ENCODE peak calls at places on chromosome 14, in ten cellular contexts. I, K, F, D, T, H, L, G, S and V are unnamed samples. For H3K27me3, the result is how much of the 10 kb centered on the place peaks cover.

GRCh38 chr14:22900088-22900799 is 17.2 kb downstream of the REM2 start:
- DNase-seq in T (no peak), K (no peak), S (no peak), D (no peak), F (peak), H (peak), G (peak), L (no peak), I (peak), V (peak)

GRCh38 chr14:81452341-81452740 is 52.2 kb upstream of the STON2 start:
- DNase-seq in D (no peak), T (no peak), S (no peak), F (no peak), G (no peak), L (no peak), H (no peak), K (no peak), I (no peak), V (no peak)

GRCh38 chr14:31268216-31268615 is 60.6 kb upstream of the HECTD1 start:
- DNase-seq in F (no peak), G (no peak), L (no peak), T (no peak), S (no peak), D (no peak), I (no peak), H (no peak), K (no peak), V (no peak)

GRCh38 chr14:68682166-68683103 is 110.4 kb downstream of the ZFP36L1 start:
- DNase-seq in D (no peak), I (peak), H (peak), L (no peak), S (no peak), F (no peak), T (no peak), G (no peak), K (no peak), V (no peak)

GRCh38 chr14:99055816-99056215 is 216.2 kb downstream of the BCL11B start:
- DNase-seq in F (no peak), S (peak), L (no peak), H (no peak), G (no peak), I (no peak), K (no peak), D (no peak), T (no peak), V (no peak)

GRCh38 chr14:104316121-104316722 is 177.8 kb downstream of the KIF26A start:
- DNase-seq in L (peak), T (no peak), I (no peak), K (peak), S (no peak), D (no peak), F (no peak), G (no peak), H (no peak), V (no peak)

GRCh38 chr14:42673963-42674362 is 1067.3 kb downstream of the LRFN5 start:
- DNase-seq in F (no peak), D (no peak), K (no peak), T (no peak), H (no peak), G (no peak), L (no peak), I (no peak), S (no peak), V (no peak)

GRCh38 chr14:22838631-22839041 is 2.3 kb downstream of the MMP14 start:
- DNase-seq in L (no peak), F (peak), G (no peak), I (peak), K (peak), T (no peak), D (no peak), H (peak), S (no peak), V (no peak)

GRCh38 chr14:68442828-68443460 is 349.9 kb downstream of the ZFP36L1 start:
- DNase-seq in L (no peak), F (no peak), G (no peak), K (no peak), S (no peak), I (peak), D (no peak), T (no peak), H (peak), V (no peak)

GRCh38 chr14:86961106-86961716 is 1031.8 kb downstream of the GALC start:
- DNase-seq in I (no peak), L (no peak), D (no peak), H (peak), K (no peak), G (peak), F (peak), T (no peak), S (no peak), V (no peak)

GRCh38 chr14:87643005-87643404 is 350.0 kb downstream of the GALC start:
- DNase-seq in K (no peak), H (peak), I (no peak), S (no peak), L (no peak), T (no peak), G (no peak), F (no peak), D (no peak), V (no peak)

GRCh38 chr14:69038449-69039286 is 59.6 kb upstream of the ACTN1 start:
- DNase-seq in K (no peak), D (no peak), L (no peak), F (peak), G (no peak), H (peak), T (no peak), S (no peak), I (peak), V (no peak)

GRCh38 chr14:61147369-61147897 is 133.7 kb downstream of the TMEM30B start:
- DNase-seq in H (no peak), F (no peak), D (no peak), S (no peak), L (no peak), K (no peak), T (no peak), I (peak), G (no peak), V (no peak)

GRCh38 chr14:51901475-51902024 is 41.1 kb downstream of the GNG2 start:
- DNase-seq in G (no peak), T (no peak), L (no peak), I (no peak), D (no peak), H (no peak), K (no peak), S (no peak), F (no peak), V (peak)

GRCh38 chr14:91374897-91375747 is 42.5 kb downstream of the CCDC88C start:
- DNase-seq in D (no peak), F (no peak), T (no peak), S (no peak), G (peak), K (no peak), I (no peak), L (peak), H (no peak), V (no peak)

GRCh38 chr14:24141030-24141880 is at the start of gene EMC9:
- DNase-seq in F (peak), G (peak), S (peak), D (peak), I (peak), H (peak), K (peak), L (peak), T (peak), V (peak)

GRCh38 chr14:99731536-99732435 is 47.7 kb downstream of the CYP46A1 start:
- DNase-seq in T (peak), S (no peak), G (no peak), K (peak), D (no peak), F (no peak), L (no peak), I (no peak), H (no peak), V (no peak)

GRCh38 chr14:74324945-74325361 is 22.2 kb upstream of the ABCD4 start:
- DNase-seq in T (no peak), G (peak), F (peak), H (peak), D (no peak), I (peak), L (no peak), S (no peak), K (no peak), V (no peak)

GRCh38 chr14:101364503-101365328 is 196.6 kb upstream of the DIO3 start:
- DNase-seq in G (no peak), L (no peak), T (peak), D (no peak), F (no peak), I (no peak), S (no peak), K (no peak), H (peak), V (no peak)
- H3K27me3 ChIP-seq in G (under half), L (under half), T (under half), D (under half), F (under half), I (under half), S (under half), K (under half), H (under half), V (under half)

DNA sequence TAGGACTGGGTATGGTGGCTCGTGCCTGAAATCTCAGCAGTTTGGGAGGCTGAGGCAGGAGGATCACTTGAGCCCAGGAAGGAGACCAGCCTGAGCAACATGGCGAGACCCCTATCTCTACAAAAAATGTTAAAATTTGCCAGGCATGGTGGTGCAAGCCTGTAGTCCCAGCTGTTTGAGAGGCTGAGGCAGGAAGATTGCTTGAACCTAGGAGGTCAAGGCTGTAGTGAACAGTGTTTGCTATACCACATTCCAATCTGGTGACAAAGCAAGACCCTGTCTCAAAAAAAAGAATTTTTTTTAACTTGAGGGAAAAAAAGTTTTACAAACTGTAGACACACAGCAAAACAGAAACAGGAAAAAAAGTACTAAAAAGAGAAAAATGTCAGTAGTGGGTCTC is 2.3 kb upstream of the MAP3K9 start:
- DNase-seq in L (no peak), I (no peak), G (peak), H (no peak), F (peak), D (no peak), K (no peak), S (no peak), T (no peak), V (no peak)
- H3K4me3 ChIP-seq in L (no peak), I (no peak), G (peak), H (no peak), F (no peak), D (peak), K (no peak), S (no peak), T (no peak), V (no peak)

GRCh38 chr14:55212611-55213010 is 21.2 kb upstream of the DLGAP5 start:
- DNase-seq in D (no peak), T (no peak), K (no peak), L (no peak), F (no peak), S (no peak), G (no peak), I (no peak), H (no peak), V (no peak)
- H3K27me3 ChIP-seq in D (under half), T (under half), K (under half), L (under half), F (under half), S (under half), G (under half), I (under half), H (under half), V (under half)

GRCh38 chr14:65279958-65280357 is 132.6 kb upstream of the FUT8 start:
- DNase-seq in H (no peak), S (no peak), T (no peak), I (no peak), L (no peak), G (no peak), D (no peak), F (no peak), K (no peak), V (no peak)

GRCh38 chr14:65279510-65279909 is 133.0 kb upstream of the FUT8 start:
- DNase-seq in F (no peak), L (no peak), T (no peak), G (no peak), S (no peak), D (no peak), I (no peak), H (no peak), K (no peak), V (no peak)

GRCh38 chr14:65280653-65281052 is 131.9 kb upstream of the FUT8 start:
- DNase-seq in F (no peak), T (no peak), D (no peak), I (no peak), G (no peak), H (no peak), L (no peak), K (no peak), S (no peak), V (no peak)

GRCh38 chr14:65282909-65283253 is 129.6 kb upstream of the FUT8 start:
- DNase-seq in G (no peak), T (no peak), S (no peak), D (no peak), H (no peak), K (no peak), L (no peak), I (no peak), F (no peak), V (no peak)

GRCh38 chr14:65281991-65282908 is 130.3 kb upstream of the FUT8 start:
- DNase-seq in T (no peak), F (peak), K (no peak), S (no peak), I (peak), G (peak), L (no peak), D (no peak), H (peak), V (no peak)
- H3K4me3 ChIP-seq in T (peak), F (no peak), K (peak), S (peak), I (no peak), G (peak), L (peak), D (peak), H (peak), V (peak)

GRCh38 chr14:78997811-78998210 is 827.6 kb downstream of the NRXN3 start:
- DNase-seq in G (no peak), L (no peak), D (no peak), S (no peak), T (no peak), H (peak), K (no peak), F (no peak), I (peak), V (no peak)
- H3K27me3 ChIP-seq in G (under half), L (under half), D (under half), S (under half), T (under half), H (under half), K (under half), F (under half), I (under half), V (under half)

GRCh38 chr14:94685166-94685581 is 73.0 kb downstream of the SERPINA3 start:
- DNase-seq in T (no peak), I (no peak), G (peak), K (no peak), S (no peak), H (no peak), L (no peak), F (peak), D (no peak), V (no peak)
- H3K4me3 ChIP-seq in T (no peak), I (no peak), G (no peak), K (no peak), S (no peak), H (no peak), L (no peak), F (no peak), D (no peak), V (no peak)

DNA sequence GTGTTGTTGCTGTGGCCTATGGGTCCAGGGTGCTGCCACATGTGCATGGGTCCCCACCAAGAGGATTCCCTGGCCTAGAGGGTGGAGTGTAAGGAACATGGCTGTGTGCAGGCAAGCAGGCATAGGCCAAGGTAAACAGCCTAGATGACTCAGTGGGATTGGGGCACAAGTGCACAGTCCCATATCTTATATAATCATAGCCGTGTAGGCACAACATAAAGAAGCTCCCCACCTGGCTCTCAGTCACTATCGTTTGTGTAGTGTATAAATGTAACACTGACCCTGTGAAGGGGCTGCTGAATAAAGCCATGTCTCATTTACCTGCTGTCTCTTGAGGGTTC is 15.7 kb upstream of the RNASE12 start:
- DNase-seq in I (no peak), F (no peak), D (no peak), T (no peak), K (no peak), H (no peak), S (no peak), G (no peak), L (no peak), V (no peak)
- H3K27me3 ChIP-seq in I (under half), F (under half), D (under half), T (under half), K (under half), H (under half), S (under half), G (under half), L (under half), V (under half)

GRCh38 chr14:95255013-95255412 is 64.7 kb downstream of the CLMN start:
- DNase-seq in I (no peak), L (no peak), F (no peak), K (no peak), G (peak), T (no peak), S (no peak), D (no peak), H (no peak), V (no peak)
- H3K4me3 ChIP-seq in I (no peak), L (no peak), F (no peak), K (peak), G (peak), T (no peak), S (no peak), D (no peak), H (no peak), V (no peak)

GRCh38 chr14:97486601-97487120 is 689.5 kb downstream of the VRK1 start:
- DNase-seq in K (no peak), I (no peak), D (no peak), S (no peak), H (no peak), L (no peak), F (no peak), T (no peak), G (no peak), V (no peak)
- H3K27me3 ChIP-seq in K (under half), I (under half), D (under half), S (under half), H (under half), L (under half), F (under half), T (under half), G (under half), V (under half)